ENCODE peak calls at places on chromosomes 4 and X, in six cellular contexts. I is effector CD4-positive, alpha-beta T cell; Q is GM23248; Y is RPMI7951; H is prostate gland; K is HL-60. X is an unnamed sample.

GRCh38 chr4:36244257-36245084 is at the start of gene ARAP2:
- DNase-seq in Q (peak), K (peak), Y (no peak), H (peak), I (peak), X (peak)

GRCh38 chr4:145609494-145610427 is 9.4 kb upstream of the MMAA start:
- DNase-seq in K (peak), Q (peak), I (peak), H (peak), Y (peak), X (peak)

GRCh38 chrX:11609109-11609508 is 56.6 kb downstream of the ARHGAP6 start:
- DNase-seq in I (no peak), H (no peak), Q (no peak), K (no peak), Y (no peak), X (no peak)

GRCh38 chr4:132334081-132334480 is 815.0 kb upstream of the PCDH10 start:
- DNase-seq in K (no peak), I (no peak), Y (no peak), H (no peak), Q (no peak), X (no peak)

GRCh38 chr4:19678763-19679162 is 572.9 kb upstream of the SLIT2 start:
- DNase-seq in Q (peak), H (no peak), I (no peak), Y (peak), K (no peak), X (no peak)

GRCh38 chr4:108893474-108893873 is 130.6 kb upstream of the ETNPPL start:
- DNase-seq in Q (no peak), Y (no peak), H (no peak), I (no peak), K (no peak), X (no peak)

GRCh38 chrX:1914606-1915365 is 299.9 kb downstream of the ASMT start:
- DNase-seq in I (no peak), Y (no peak), K (no peak), Q (no peak), H (no peak), X (no peak)

GRCh38 chr4:126051709-126052424 is 737.1 kb downstream of the FAT4 start:
- DNase-seq in I (no peak), Y (peak), Q (peak), K (no peak), H (no peak), X (no peak)

GRCh38 chrX:31168596-31168995 is 96.8 kb upstream of the FTHL17 start:
- DNase-seq in I (no peak), H (no peak), Y (no peak), K (no peak), Q (no peak), X (no peak)

GRCh38 chrX:65644621-65645287 is 22.7 kb upstream of the MSN start:
- DNase-seq in Y (peak), I (no peak), K (no peak), H (peak), Q (peak), X (peak)

GRCh38 chrX:48589482-48590162 is 7.7 kb upstream of the WDR13 start:
- DNase-seq in Y (no peak), H (peak), K (no peak), Q (no peak), I (no peak), X (peak)

GRCh38 chr4:31100551-31100950 is 380.4 kb downstream of the PCDH7 start:
- DNase-seq in Q (no peak), K (no peak), Y (no peak), H (no peak), I (no peak), X (no peak)

GRCh38 chr4:174627473-174627872 is 105.2 kb upstream of the HPGD start:
- DNase-seq in H (no peak), K (no peak), I (no peak), Q (no peak), Y (no peak), X (no peak)

GRCh38 chr4:65007841-65008439 is 598.7 kb upstream of the TECRL start:
- DNase-seq in H (no peak), I (no peak), K (peak), Q (peak), Y (peak), X (no peak)

GRCh38 chrX:20056704-20057103 is 60.0 kb downstream of the MAP7D2 start:
- DNase-seq in I (no peak), H (peak), Q (no peak), K (no peak), Y (no peak), X (no peak)

GRCh38 chr4:140856692-140857091 is 100.5 kb upstream of the TBC1D9 start:
- DNase-seq in I (no peak), H (no peak), Y (peak), Q (peak), K (no peak), X (no peak)

GRCh38 chr4:83679692-83680091 is 143.8 kb downstream of the GPAT3 start:
- DNase-seq in Y (no peak), I (no peak), H (no peak), K (no peak), Q (no peak), X (no peak)

GRCh38 chr4:137638934-137639333 is 106.6 kb upstream of the PCDH18 start:
- DNase-seq in Q (no peak), Y (no peak), H (no peak), I (no peak), K (no peak), X (no peak)

GRCh38 chrX:25523574-25523973 is 507.8 kb upstream of the ARX start:
- DNase-seq in Y (no peak), H (peak), I (no peak), K (peak), Q (peak), X (no peak)

GRCh38 chrX:257681-258289 is 23.4 kb upstream of the PLCXD1 start:
- DNase-seq in I (no peak), Y (no peak), H (no peak), Q (no peak), K (no peak), X (peak)

GRCh38 chr4:165457793-165458192 is 79.0 kb downstream of the CPE start:
- DNase-seq in H (no peak), I (no peak), Y (no peak), K (no peak), Q (no peak), X (no peak)

GRCh38 chr4:16197842-16198241 is 28.4 kb downstream of the TAPT1 start:
- DNase-seq in Y (no peak), I (no peak), Q (peak), H (no peak), K (no peak), X (no peak)

GRCh38 chrX:88613338-88613737 is 133.7 kb upstream of the CPXCR1 start:
- DNase-seq in H (no peak), Q (peak), Y (no peak), K (no peak), I (no peak), X (no peak)

GRCh38 chr4:92189146-92189545 is 114.6 kb upstream of the GRID2 start:
- DNase-seq in I (no peak), Q (no peak), K (no peak), Y (no peak), H (no peak), X (no peak)

GRCh38 chr4:151852202-151852601 is 91.4 kb upstream of the GATB start:
- DNase-seq in H (no peak), Q (no peak), I (no peak), K (no peak), Y (no peak), X (no peak)

X was measured in breast epithelium.